ENCODE peak calls at places on chromosomes 4 and X, in ten cellular contexts. One of them, this sample, is unnamed.

GRCh38 chr4:55312491-55313101 is 33.4 kb upstream of the SRD5A3 start:
- DNase-seq in neural progenitor cell: peak
- DNase-seq in C1 segment of cervical spinal cord: no peak
- DNase-seq in thoracic aorta: no peak
- DNase-seq in RPMI7951: peak
- DNase-seq in tibial artery: no peak
- DNase-seq in stimulated activated CD8-positive, alpha-beta memory T cell treated with anti-CD3 and anti-CD28 coated beads, Interleukin-12 subunit alpha, Interleukin-12 subunit beta, amount 100 ng/mL, for 4 hours: no peak
- DNase-seq in ACHN: peak
- DNase-seq in CD8-positive, alpha-beta memory T cell: no peak
- DNase-seq in H1: peak
- DNase-seq in this sample: no peak

GRCh38 chrX:56222473-56223000 is 9.6 kb upstream of the KLF8 start:
- DNase-seq in neural progenitor cell: no peak
- DNase-seq in C1 segment of cervical spinal cord: no peak
- DNase-seq in thoracic aorta: no peak
- DNase-seq in RPMI7951: no peak
- DNase-seq in tibial artery: no peak
- DNase-seq in stimulated activated CD8-positive, alpha-beta memory T cell treated with anti-CD3 and anti-CD28 coated beads, Interleukin-12 subunit alpha, Interleukin-12 subunit beta, amount 100 ng/mL, for 4 hours: no peak
- DNase-seq in ACHN: no peak
- DNase-seq in CD8-positive, alpha-beta memory T cell: no peak
- DNase-seq in H1: no peak
- DNase-seq in this sample: no peak

GRCh38 chrX:32788936-32789335 is 422.4 kb downstream of the DMD start:
- DNase-seq in neural progenitor cell: no peak
- DNase-seq in C1 segment of cervical spinal cord: no peak
- DNase-seq in thoracic aorta: no peak
- DNase-seq in RPMI7951: no peak
- DNase-seq in tibial artery: no peak
- DNase-seq in stimulated activated CD8-positive, alpha-beta memory T cell treated with anti-CD3 and anti-CD28 coated beads, Interleukin-12 subunit alpha, Interleukin-12 subunit beta, amount 100 ng/mL, for 4 hours: no peak
- DNase-seq in ACHN: no peak
- DNase-seq in CD8-positive, alpha-beta memory T cell: no peak
- DNase-seq in H1: no peak
- DNase-seq in this sample: no peak

GRCh38 chr4:167964766-167965373 is 127.5 kb upstream of the ANXA10 start:
- DNase-seq in neural progenitor cell: no peak
- DNase-seq in C1 segment of cervical spinal cord: no peak
- DNase-seq in thoracic aorta: no peak
- DNase-seq in RPMI7951: no peak
- DNase-seq in tibial artery: no peak
- DNase-seq in stimulated activated CD8-positive, alpha-beta memory T cell treated with anti-CD3 and anti-CD28 coated beads, Interleukin-12 subunit alpha, Interleukin-12 subunit beta, amount 100 ng/mL, for 4 hours: no peak
- DNase-seq in ACHN: no peak
- DNase-seq in CD8-positive, alpha-beta memory T cell: no peak
- DNase-seq in H1: no peak
- DNase-seq in this sample: no peak

GRCh38 chrX:119240356-119240755 is 4.3 kb downstream of the PGRMC1 start:
- DNase-seq in neural progenitor cell: no peak
- DNase-seq in C1 segment of cervical spinal cord: no peak
- DNase-seq in thoracic aorta: no peak
- DNase-seq in RPMI7951: peak
- DNase-seq in tibial artery: no peak
- DNase-seq in stimulated activated CD8-positive, alpha-beta memory T cell treated with anti-CD3 and anti-CD28 coated beads, Interleukin-12 subunit alpha, Interleukin-12 subunit beta, amount 100 ng/mL, for 4 hours: no peak
- DNase-seq in ACHN: no peak
- DNase-seq in CD8-positive, alpha-beta memory T cell: no peak
- DNase-seq in H1: no peak
- DNase-seq in this sample: no peak

GRCh38 chrX:153921070-153921469 is 5.0 kb downstream of the ARHGAP4 start:
- DNase-seq in neural progenitor cell: no peak
- DNase-seq in C1 segment of cervical spinal cord: no peak
- DNase-seq in thoracic aorta: no peak
- DNase-seq in RPMI7951: no peak
- DNase-seq in tibial artery: no peak
- DNase-seq in stimulated activated CD8-positive, alpha-beta memory T cell treated with anti-CD3 and anti-CD28 coated beads, Interleukin-12 subunit alpha, Interleukin-12 subunit beta, amount 100 ng/mL, for 4 hours: no peak
- DNase-seq in ACHN: no peak
- DNase-seq in CD8-positive, alpha-beta memory T cell: no peak
- DNase-seq in H1: no peak
- DNase-seq in this sample: no peak

GRCh38 chrX:68424719-68425118 is 8.6 kb downstream of the OPHN1 start:
- DNase-seq in neural progenitor cell: no peak
- DNase-seq in C1 segment of cervical spinal cord: no peak
- DNase-seq in thoracic aorta: no peak
- DNase-seq in RPMI7951: no peak
- DNase-seq in tibial artery: no peak
- DNase-seq in stimulated activated CD8-positive, alpha-beta memory T cell treated with anti-CD3 and anti-CD28 coated beads, Interleukin-12 subunit alpha, Interleukin-12 subunit beta, amount 100 ng/mL, for 4 hours: no peak
- DNase-seq in ACHN: no peak
- DNase-seq in CD8-positive, alpha-beta memory T cell: no peak
- DNase-seq in H1: no peak
- DNase-seq in this sample: no peak

GRCh38 chrX:105706041-105706440 is 116.3 kb upstream of the NRK start:
- DNase-seq in neural progenitor cell: no peak
- DNase-seq in C1 segment of cervical spinal cord: no peak
- DNase-seq in thoracic aorta: no peak
- DNase-seq in RPMI7951: no peak
- DNase-seq in tibial artery: no peak
- DNase-seq in stimulated activated CD8-positive, alpha-beta memory T cell treated with anti-CD3 and anti-CD28 coated beads, Interleukin-12 subunit alpha, Interleukin-12 subunit beta, amount 100 ng/mL, for 4 hours: no peak
- DNase-seq in ACHN: no peak
- DNase-seq in CD8-positive, alpha-beta memory T cell: no peak
- DNase-seq in H1: no peak
- DNase-seq in this sample: no peak

GRCh38 chr4:180913750-180914149 is 1329.5 kb upstream of the TENM3 start:
- DNase-seq in neural progenitor cell: peak
- DNase-seq in C1 segment of cervical spinal cord: no peak
- DNase-seq in thoracic aorta: no peak
- DNase-seq in RPMI7951: peak
- DNase-seq in tibial artery: no peak
- DNase-seq in stimulated activated CD8-positive, alpha-beta memory T cell treated with anti-CD3 and anti-CD28 coated beads, Interleukin-12 subunit alpha, Interleukin-12 subunit beta, amount 100 ng/mL, for 4 hours: no peak
- DNase-seq in ACHN: peak
- DNase-seq in CD8-positive, alpha-beta memory T cell: no peak
- DNase-seq in H1: no peak
- DNase-seq in this sample: no peak

GRCh38 chr4:53490965-53491622 is 100.2 kb downstream of the LNX1 start:
- DNase-seq in neural progenitor cell: peak
- DNase-seq in C1 segment of cervical spinal cord: no peak
- DNase-seq in thoracic aorta: no peak
- DNase-seq in RPMI7951: peak
- DNase-seq in tibial artery: no peak
- DNase-seq in stimulated activated CD8-positive, alpha-beta memory T cell treated with anti-CD3 and anti-CD28 coated beads, Interleukin-12 subunit alpha, Interleukin-12 subunit beta, amount 100 ng/mL, for 4 hours: no peak
- DNase-seq in ACHN: peak
- DNase-seq in CD8-positive, alpha-beta memory T cell: no peak
- DNase-seq in H1: no peak
- DNase-seq in this sample: no peak

GRCh38 chr4:114272226-114272625 is 292.8 kb upstream of the ARSJ start:
- DNase-seq in neural progenitor cell: no peak
- DNase-seq in C1 segment of cervical spinal cord: no peak
- DNase-seq in thoracic aorta: no peak
- DNase-seq in RPMI7951: peak
- DNase-seq in tibial artery: no peak
- DNase-seq in stimulated activated CD8-positive, alpha-beta memory T cell treated with anti-CD3 and anti-CD28 coated beads, Interleukin-12 subunit alpha, Interleukin-12 subunit beta, amount 100 ng/mL, for 4 hours: no peak
- DNase-seq in ACHN: peak
- DNase-seq in CD8-positive, alpha-beta memory T cell: no peak
- DNase-seq in H1: no peak
- DNase-seq in this sample: no peak

GRCh38 chr4:25441519-25442117 is 64.6 kb downstream of the ANAPC4 start:
- DNase-seq in neural progenitor cell: peak
- DNase-seq in C1 segment of cervical spinal cord: peak
- DNase-seq in thoracic aorta: no peak
- DNase-seq in RPMI7951: peak
- DNase-seq in tibial artery: peak
- DNase-seq in stimulated activated CD8-positive, alpha-beta memory T cell treated with anti-CD3 and anti-CD28 coated beads, Interleukin-12 subunit alpha, Interleukin-12 subunit beta, amount 100 ng/mL, for 4 hours: no peak
- DNase-seq in ACHN: peak
- DNase-seq in CD8-positive, alpha-beta memory T cell: no peak
- DNase-seq in H1: peak
- DNase-seq in this sample: no peak

GRCh38 chr4:116598980-116599789 is 486.2 kb downstream of the TRAM1L1 start:
- DNase-seq in neural progenitor cell: no peak
- DNase-seq in C1 segment of cervical spinal cord: no peak
- DNase-seq in thoracic aorta: no peak
- DNase-seq in RPMI7951: no peak
- DNase-seq in tibial artery: peak
- DNase-seq in stimulated activated CD8-positive, alpha-beta memory T cell treated with anti-CD3 and anti-CD28 coated beads, Interleukin-12 subunit alpha, Interleukin-12 subunit beta, amount 100 ng/mL, for 4 hours: no peak
- DNase-seq in ACHN: no peak
- DNase-seq in CD8-positive, alpha-beta memory T cell: no peak
- DNase-seq in H1: no peak
- DNase-seq in this sample: no peak

GRCh38 chrX:7059214-7059838 is 88.2 kb upstream of the STS start:
- DNase-seq in neural progenitor cell: no peak
- DNase-seq in C1 segment of cervical spinal cord: no peak
- DNase-seq in thoracic aorta: no peak
- DNase-seq in RPMI7951: no peak
- DNase-seq in tibial artery: no peak
- DNase-seq in stimulated activated CD8-positive, alpha-beta memory T cell treated with anti-CD3 and anti-CD28 coated beads, Interleukin-12 subunit alpha, Interleukin-12 subunit beta, amount 100 ng/mL, for 4 hours: no peak
- DNase-seq in ACHN: no peak
- DNase-seq in CD8-positive, alpha-beta memory T cell: no peak
- DNase-seq in H1: no peak
- DNase-seq in this sample: no peak

GRCh38 chr4:182090186-182090585 is 153.0 kb upstream of the TENM3 start:
- DNase-seq in neural progenitor cell: no peak
- DNase-seq in C1 segment of cervical spinal cord: no peak
- DNase-seq in thoracic aorta: no peak
- DNase-seq in RPMI7951: no peak
- DNase-seq in tibial artery: no peak
- DNase-seq in stimulated activated CD8-positive, alpha-beta memory T cell treated with anti-CD3 and anti-CD28 coated beads, Interleukin-12 subunit alpha, Interleukin-12 subunit beta, amount 100 ng/mL, for 4 hours: no peak
- DNase-seq in ACHN: no peak
- DNase-seq in CD8-positive, alpha-beta memory T cell: no peak
- DNase-seq in H1: no peak
- DNase-seq in this sample: no peak

GRCh38 chr4:118373614-118374255 is 20.9 kb upstream of the PRSS12 start:
- DNase-seq in neural progenitor cell: no peak
- DNase-seq in C1 segment of cervical spinal cord: no peak
- DNase-seq in thoracic aorta: no peak
- DNase-seq in RPMI7951: no peak
- DNase-seq in tibial artery: no peak
- DNase-seq in stimulated activated CD8-positive, alpha-beta memory T cell treated with anti-CD3 and anti-CD28 coated beads, Interleukin-12 subunit alpha, Interleukin-12 subunit beta, amount 100 ng/mL, for 4 hours: no peak
- DNase-seq in ACHN: no peak
- DNase-seq in CD8-positive, alpha-beta memory T cell: no peak
- DNase-seq in H1: no peak
- DNase-seq in this sample: no peak

GRCh38 chr4:8705161-8706145 is 112.9 kb downstream of the CPZ start:
- DNase-seq in neural progenitor cell: peak
- DNase-seq in C1 segment of cervical spinal cord: no peak
- DNase-seq in thoracic aorta: no peak
- DNase-seq in RPMI7951: no peak
- DNase-seq in tibial artery: peak
- DNase-seq in stimulated activated CD8-positive, alpha-beta memory T cell treated with anti-CD3 and anti-CD28 coated beads, Interleukin-12 subunit alpha, Interleukin-12 subunit beta, amount 100 ng/mL, for 4 hours: no peak
- DNase-seq in ACHN: no peak
- DNase-seq in CD8-positive, alpha-beta memory T cell: no peak
- DNase-seq in H1: peak
- DNase-seq in this sample: no peak

GRCh38 chr4:55321707-55322264 is 24.3 kb upstream of the SRD5A3 start:
- DNase-seq in neural progenitor cell: peak
- DNase-seq in C1 segment of cervical spinal cord: peak
- DNase-seq in thoracic aorta: peak
- DNase-seq in RPMI7951: peak
- DNase-seq in tibial artery: peak
- DNase-seq in stimulated activated CD8-positive, alpha-beta memory T cell treated with anti-CD3 and anti-CD28 coated beads, Interleukin-12 subunit alpha, Interleukin-12 subunit beta, amount 100 ng/mL, for 4 hours: no peak
- DNase-seq in ACHN: peak
- DNase-seq in CD8-positive, alpha-beta memory T cell: no peak
- DNase-seq in H1: peak
- DNase-seq in this sample: no peak